ENCODE peak calls at places on chromosomes 12 and 14, in four cellular contexts. I is RWPE1; A is cardiac muscle cell; U is CD8-positive, alpha-beta T cell. T is an unnamed sample.

GRCh38 chr14:104368751-104369100 is 210.8 kb upstream of the C14orf180 start:
- DNase-seq in I (no peak), A (no peak), U (no peak), T (no peak)

GRCh38 chr12:124720687-124721500 is 142.8 kb downstream of the SCARB1 start:
- DNase-seq in I (peak), A (peak), U (no peak), T (peak)

GRCh38 chr12:124939428-124940142 is 25.1 kb upstream of the UBC start:
- DNase-seq in I (peak), A (peak), U (peak), T (peak)

GRCh38 chr14:88706425-88706824 is 86.3 kb downstream of the EML5 start:
- DNase-seq in I (peak), A (no peak), U (no peak), T (no peak)

GRCh38 chr14:71395151-71395604 is 487.9 kb downstream of the PCNX1 start:
- DNase-seq in I (no peak), A (peak), U (no peak), T (peak)

GRCh38 chr12:80846930-80847329 is 90.8 kb downstream of the LIN7A start:
- DNase-seq in I (no peak), A (no peak), U (no peak), T (no peak)

GRCh38 chr14:86961106-86961716 is 1031.8 kb downstream of the GALC start:
- DNase-seq in I (peak), A (no peak), U (no peak), T (peak)

GRCh38 chr14:38199076-38199475 is 8.6 kb upstream of the SSTR1 start:
- DNase-seq in I (no peak), A (no peak), U (no peak), T (no peak)

GRCh38 chr12:12918781-12919180 is 27.4 kb downstream of the GPRC5A start:
- DNase-seq in I (no peak), A (no peak), U (no peak), T (no peak)

GRCh38 chr14:60654303-60654925 is 5.1 kb upstream of the SIX1 start:
- DNase-seq in I (no peak), A (no peak), U (no peak), T (no peak)

GRCh38 chr12:126907900-126908764 is 1358.8 kb upstream of the TMEM132C start:
- DNase-seq in I (no peak), A (no peak), U (no peak), T (no peak)

GRCh38 chr12:62006076-62006732 is 254.0 kb upstream of the USP15 start:
- DNase-seq in I (peak), A (peak), U (peak), T (peak)

GRCh38 chr12:47343684-47344567 is 264.2 kb upstream of the AMIGO2 start:
- DNase-seq in I (no peak), A (no peak), U (no peak), T (peak)

GRCh38 chr12:132711169-132711843 is 664 bp downstream of the PGAM5 start:
- DNase-seq in I (no peak), A (no peak), U (no peak), T (peak)

DNA sequence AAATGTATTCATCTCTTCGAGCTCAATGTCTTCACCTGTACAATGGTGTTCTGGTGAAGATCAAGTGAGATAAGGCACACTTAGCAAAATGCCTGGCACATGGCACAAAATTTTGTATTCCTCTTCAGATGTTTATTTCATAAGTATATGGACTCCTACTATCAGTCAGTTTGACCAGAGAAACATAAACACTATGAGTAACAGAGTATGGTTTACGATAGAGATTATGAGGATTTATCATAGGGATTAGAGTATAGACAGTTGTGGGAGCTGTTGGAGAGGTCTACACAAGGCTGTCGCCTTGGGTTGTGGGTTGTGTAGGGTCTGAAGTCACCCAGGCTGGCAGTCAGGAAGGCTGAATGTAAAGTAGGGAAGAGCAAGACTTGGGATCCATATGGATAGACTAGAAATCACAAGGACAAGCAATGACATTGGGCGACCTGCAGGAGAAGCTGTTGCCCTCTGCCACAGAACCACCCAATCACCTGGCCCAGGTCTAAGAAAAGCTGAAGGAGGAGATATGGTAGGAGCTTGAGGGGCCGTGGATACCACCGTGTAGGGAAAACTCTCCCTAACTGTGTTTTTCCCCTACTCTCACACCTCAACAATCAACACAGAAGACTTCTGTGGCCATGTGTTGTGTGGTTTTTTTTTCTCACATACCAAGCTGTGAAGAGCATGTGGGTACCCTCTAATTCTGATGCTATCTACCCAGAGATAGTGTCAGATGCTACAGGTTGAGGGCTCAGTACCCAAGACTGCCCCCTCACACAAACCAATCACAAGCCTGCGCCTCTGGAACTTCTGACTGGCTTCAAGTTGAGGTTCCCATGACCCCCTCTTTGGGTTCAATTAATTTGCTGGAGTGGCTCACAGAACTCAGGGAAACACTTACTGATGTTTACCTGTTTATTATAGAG is 27.2 kb upstream of the RESF1 start:
- DNase-seq in I (no peak), A (no peak), U (peak), T (no peak)
- TF ChIP-seq CTCF in I (no peak), A (no peak), U (no peak), T (no peak)

GRCh38 chr12:108635997-108636808 is 2.5 kb upstream of the SELPLG start:
- DNase-seq in I (no peak), A (no peak), U (no peak), T (no peak)

GRCh38 chr12:108634225-108634795 is 616 bp upstream of the SELPLG start:
- DNase-seq in I (no peak), A (no peak), U (peak), T (no peak)

GRCh38 chr12:108633081-108633533 is 587 bp downstream of the SELPLG start:
- DNase-seq in I (no peak), A (no peak), U (no peak), T (no peak)

GRCh38 chr12:108635201-108635996 is 1.7 kb upstream of the SELPLG start:
- DNase-seq in I (no peak), A (no peak), U (peak), T (no peak)

DNA sequence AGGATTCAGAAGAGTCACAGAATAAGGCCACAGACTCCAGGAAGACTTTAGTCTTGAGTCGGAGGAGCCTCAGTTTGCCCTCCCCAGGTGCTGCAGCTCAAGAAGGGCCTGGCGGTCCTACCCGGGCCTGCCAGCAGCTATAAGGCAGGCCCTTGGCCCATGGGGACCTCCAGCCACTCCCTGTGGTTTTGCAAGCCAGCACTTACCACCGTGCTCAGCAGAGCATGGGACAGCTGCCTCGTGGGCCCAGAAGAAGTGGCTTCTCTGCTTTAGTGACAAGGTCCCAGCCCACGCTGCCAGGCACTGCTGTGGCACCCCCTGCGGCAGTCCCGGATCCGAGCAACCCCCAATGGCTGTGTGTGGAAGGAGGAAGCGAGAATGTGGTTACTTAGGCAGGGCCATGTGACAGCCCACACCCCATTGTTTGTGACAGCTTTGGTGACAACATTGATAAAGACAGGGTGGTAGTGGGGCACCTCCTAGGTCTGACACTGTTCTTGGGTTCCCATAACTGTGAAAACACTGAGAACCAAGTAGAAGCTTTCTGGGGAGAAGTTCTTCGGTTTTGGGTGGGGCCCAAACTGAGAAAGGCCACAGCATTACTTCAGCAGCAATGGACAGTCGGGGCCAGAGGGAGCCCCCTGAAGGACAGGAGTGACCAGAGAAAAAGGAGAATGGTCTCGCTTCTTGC is at the start of gene SELPLG:
- DNase-seq in I (no peak), A (no peak), U (peak), T (no peak)
- TF ChIP-seq CTCF in I (no peak), A (no peak), U (peak), T (no peak)

DNA sequence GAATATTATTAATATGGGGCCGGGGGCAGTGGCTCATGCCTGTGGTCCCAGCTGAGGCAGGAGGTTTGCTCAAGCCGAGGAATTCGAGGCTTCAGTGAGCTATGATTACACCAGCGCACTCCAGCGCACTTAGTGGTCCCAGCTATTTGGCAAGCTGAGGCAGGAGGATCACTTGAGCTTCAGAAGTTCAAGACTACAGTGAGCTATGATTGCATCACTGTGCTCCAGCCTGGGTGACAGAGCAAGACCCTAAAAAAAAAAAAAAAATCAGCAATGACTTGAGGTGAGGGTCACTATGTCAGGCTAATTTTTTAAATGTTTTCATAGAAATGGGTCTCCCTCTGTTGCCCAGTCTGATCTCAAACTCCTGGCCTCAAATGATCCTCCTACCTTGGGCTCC is 243.4 kb downstream of the RBM19 start:
- DNase-seq in I (no peak), A (no peak), U (no peak), T (no peak)
- TF ChIP-seq CTCF in I (no peak), A (no peak), U (no peak), T (no peak)

DNA sequence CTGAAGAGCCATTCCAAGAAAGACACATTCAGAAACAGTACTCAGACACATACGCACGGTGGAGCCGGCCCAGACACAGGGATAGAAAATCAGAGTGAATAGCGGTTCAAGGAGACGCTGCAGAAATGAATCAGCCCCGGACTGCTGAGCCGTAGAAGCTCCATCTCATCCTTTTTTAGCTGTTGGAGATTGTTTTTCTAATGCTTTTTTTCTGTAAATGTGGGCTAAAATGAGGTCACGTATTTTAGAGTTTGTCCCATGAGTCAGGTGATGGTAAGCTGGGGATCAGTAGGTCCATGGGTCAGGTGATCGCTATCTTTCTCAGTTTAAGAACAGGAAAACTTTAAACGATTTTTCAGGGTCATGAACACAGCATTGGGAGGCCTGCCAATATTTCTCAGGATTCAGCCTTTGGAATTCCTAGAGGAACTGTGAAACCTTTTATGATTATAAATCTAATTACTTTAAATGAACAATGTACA is 202.4 kb downstream of the ITPR2 start:
- DNase-seq in I (no peak), A (peak), U (no peak), T (no peak)
- TF ChIP-seq CTCF in I (no peak), A (no peak), U (no peak), T (no peak)

DNA sequence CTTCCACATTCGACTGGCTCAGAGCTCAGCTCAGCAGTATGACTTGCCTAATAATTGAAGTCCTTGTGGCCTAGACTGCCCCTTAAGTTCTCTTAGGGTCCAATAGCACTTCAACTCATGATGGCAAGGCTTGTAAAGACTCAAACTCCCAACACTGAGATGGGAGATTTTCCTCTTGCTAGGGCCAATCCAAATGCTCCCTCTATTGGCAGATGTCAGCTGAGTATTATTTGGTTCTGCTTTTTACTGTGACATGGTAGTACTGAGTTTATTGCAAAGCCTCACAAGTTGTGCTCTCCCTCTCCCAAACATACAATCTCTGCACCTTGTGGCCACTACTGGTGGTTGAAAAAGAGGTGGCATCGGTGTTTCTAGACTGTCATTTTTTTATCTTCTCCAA is 164.2 kb downstream of the ALG10 start:
- DNase-seq in I (no peak), A (no peak), U (no peak), T (no peak)
- TF ChIP-seq CTCF in I (no peak), A (no peak), U (no peak), T (no peak)

DNA sequence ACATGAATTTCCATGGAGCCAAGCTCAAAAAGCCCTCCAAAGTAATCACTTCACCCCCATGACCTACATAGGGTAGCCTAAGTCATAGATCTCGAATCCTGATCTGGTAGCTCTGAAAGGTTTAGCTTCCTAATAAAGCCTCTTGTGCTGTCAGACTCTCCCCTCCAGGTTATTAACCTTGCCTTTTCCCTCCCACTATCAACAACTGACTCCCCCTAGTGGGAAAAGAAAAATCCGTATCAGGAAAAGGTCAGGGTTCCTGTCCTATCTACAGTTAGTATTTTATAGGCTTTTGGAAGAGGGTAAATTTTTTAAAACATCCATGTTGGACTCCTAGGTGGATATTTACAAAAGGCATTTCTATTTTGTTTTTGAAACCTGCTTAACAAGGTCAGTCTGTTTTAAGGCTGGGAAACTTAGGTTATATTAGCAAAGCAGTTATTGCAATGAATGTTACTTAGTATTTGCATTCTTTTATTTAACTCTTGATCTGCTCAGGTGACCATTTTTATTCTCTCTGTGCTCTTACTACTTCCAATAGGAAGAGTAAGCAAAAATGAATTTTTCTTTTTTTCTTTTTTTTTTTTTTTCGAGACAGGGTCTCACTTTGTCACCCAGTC is 8.0 kb downstream of the YY1 start:
- DNase-seq in I (peak), A (peak), U (no peak), T (peak)
- TF ChIP-seq CTCF in I (peak), A (peak), U (no peak), T (peak)

GRCh38 chr14:89955418-89956293 is at the start of gene TDP1:
- DNase-seq in I (peak), A (peak), U (peak), T (peak)
- TF ChIP-seq CTCF in I (peak), A (peak), U (no peak), T (no peak)

GRCh38 chr14:55746533-55746932 is 166.5 kb downstream of the KTN1 start:
- DNase-seq in I (no peak), A (peak), U (no peak), T (no peak)

GRCh38 chr14:55747186-55747585 is 167.2 kb downstream of the KTN1 start:
- DNase-seq in I (no peak), A (no peak), U (no peak), T (no peak)

GRCh38 chr14:55749201-55749812 is 169.3 kb downstream of the KTN1 start:
- DNase-seq in I (peak), A (peak), U (no peak), T (peak)

GRCh38 chr14:55752580-55753365 is 172.8 kb downstream of the KTN1 start:
- DNase-seq in I (peak), A (peak), U (no peak), T (peak)

GRCh38 chr14:55749946-55750345 is 169.9 kb downstream of the KTN1 start:
- DNase-seq in I (no peak), A (no peak), U (no peak), T (no peak)
- TF ChIP-seq CTCF in I (no peak), A (no peak), U (no peak), T (no peak)

GRCh38 chr12:18887368-18887767 is 149.4 kb downstream of the CAPZA3 start:
- DNase-seq in I (no peak), A (no peak), U (no peak), T (no peak)

GRCh38 chr12:18888062-18888461 is 150.1 kb downstream of the CAPZA3 start:
- DNase-seq in I (no peak), A (no peak), U (no peak), T (no peak)

GRCh38 chr12:18886962-18887361 is 149.0 kb downstream of the CAPZA3 start:
- DNase-seq in I (no peak), A (peak), U (no peak), T (no peak)

DNA sequence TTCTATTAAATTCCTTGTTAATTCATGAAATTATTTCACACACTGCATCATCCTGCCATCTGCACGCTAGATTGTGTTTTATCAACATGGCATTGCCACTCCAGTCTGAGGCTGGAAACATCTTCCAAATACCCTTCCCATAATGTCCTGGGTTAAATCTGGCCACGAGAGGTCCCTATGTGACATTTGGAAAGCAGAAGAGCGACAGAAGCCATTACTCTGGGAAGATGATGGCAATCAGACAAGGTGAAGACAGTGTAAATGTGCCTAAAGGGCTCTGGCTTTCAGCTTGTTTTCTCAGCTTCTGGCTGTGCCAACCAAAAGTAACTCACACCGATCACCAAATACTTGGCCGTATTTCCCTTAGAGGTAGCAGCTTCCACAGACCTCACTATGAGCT is 144.8 kb downstream of the CAPZA3 start:
- DNase-seq in I (no peak), A (no peak), U (no peak), T (no peak)
- TF ChIP-seq CTCF in I (no peak), A (no peak), U (no peak), T (no peak)

DNA sequence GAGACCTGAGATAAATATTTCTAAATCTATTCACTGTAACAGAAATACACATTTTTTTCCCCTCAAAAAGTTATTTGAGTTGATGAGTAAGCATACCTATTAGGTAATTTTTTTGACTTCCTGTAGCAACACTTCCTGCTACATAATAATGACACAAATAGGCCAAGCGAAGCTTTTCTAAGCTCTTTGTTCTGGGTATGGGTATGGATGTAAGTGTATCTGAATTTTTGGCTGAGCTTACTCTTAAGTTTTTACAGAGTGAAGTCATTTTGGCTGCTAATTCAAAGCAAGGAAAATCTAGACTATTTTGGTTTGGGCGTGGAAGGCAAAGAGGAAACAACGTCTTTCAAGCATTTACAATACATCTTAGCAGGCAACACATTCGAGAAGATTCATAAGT is 1206.0 kb upstream of the FLRT2 start:
- DNase-seq in I (no peak), A (peak), U (no peak), T (peak)
- TF ChIP-seq CTCF in I (no peak), A (no peak), U (no peak), T (no peak)